ENCODE peak calls at places on chromosome 14, in four cellular contexts. B is AG09319, K is omental fat pad, A is anterior cingulate cortex. M is an unnamed sample.

GRCh38 chr14:105375635-105376057 is 22.7 kb upstream of the TEX22 start:
- DNase-seq in B (no peak), K (no peak), A (no peak), M (no peak)

GRCh38 chr14:75553761-75554160 is 24.7 kb upstream of the FLVCR2 start:
- DNase-seq in B (no peak), K (no peak), A (no peak), M (no peak)

GRCh38 chr14:73047808-73048207 is 10.5 kb upstream of the RBM25 start:
- DNase-seq in B (no peak), K (no peak), A (no peak), M (no peak)

GRCh38 chr14:73785336-73785833 is 66.2 kb upstream of the PTGR2 start:
- DNase-seq in B (peak), K (no peak), A (peak), M (peak)

GRCh38 chr14:26601856-26602255 is 4.0 kb upstream of the NOVA1 start:
- DNase-seq in B (no peak), K (no peak), A (no peak), M (no peak)

GRCh38 chr14:75907722-75908330 is 74.0 kb downstream of the TGFB3 start:
- DNase-seq in B (no peak), K (no peak), A (no peak), M (no peak)

GRCh38 chr14:36518586-36519430 is 1.2 kb downstream of the NKX2-1 start:
- DNase-seq in B (no peak), K (no peak), A (no peak), M (no peak)

GRCh38 chr14:79605863-79606262 is 605.4 kb downstream of the DIO2 start:
- DNase-seq in B (no peak), K (no peak), A (no peak), M (no peak)

GRCh38 chr14:101254805-101255764 is 306.2 kb upstream of the DIO3 start:
- DNase-seq in B (no peak), K (no peak), A (no peak), M (no peak)

GRCh38 chr14:104048758-104049496 is 36.6 kb upstream of the ASPG start:
- DNase-seq in B (no peak), K (no peak), A (no peak), M (peak)

GRCh38 chr14:68576496-68577244 is 216.2 kb downstream of the ZFP36L1 start:
- DNase-seq in B (peak), K (no peak), A (no peak), M (no peak)

GRCh38 chr14:32588448-32589320 is 259.6 kb downstream of the AKAP6 start:
- DNase-seq in B (no peak), K (no peak), A (no peak), M (no peak)

GRCh38 chr14:85535916-85536834 is 6.2 kb downstream of the FLRT2 start:
- DNase-seq in B (no peak), K (no peak), A (no peak), M (peak)

GRCh38 chr14:20515846-20516245 is 10.5 kb downstream of the RNASE10 start:
- DNase-seq in B (no peak), K (no peak), A (no peak), M (no peak)

GRCh38 chr14:32694795-32695449 is 243.8 kb upstream of the NPAS3 start:
- DNase-seq in B (no peak), K (no peak), A (no peak), M (no peak)

GRCh38 chr14:23430733-23431105 is 4.7 kb downstream of the MYH7 start:
- DNase-seq in B (no peak), K (no peak), A (peak), M (no peak)